ENCODE peak calls at places on chromosomes 7 and 10, in ten cellular contexts. T, K, I, P, J, M, U, Q, C and V are unnamed samples.
A peak's percentile ranks its signal among the peaks of the same experiment; 100 is the strongest.

GRCh38 chr10:110168601-110169481 is 38.6 kb upstream of the MXI1 start:
- DNase-seq in T (no peak), K (no peak), I (no peak), P (no peak), J (no peak), M (no peak), U (no peak), Q (no peak), C (no peak), V (no peak)

GRCh38 chr7:124276005-124276606 is 243.2 kb upstream of the TMEM229A start:
- DNase-seq in T (no peak), K (no peak), I (no peak), P (peak; percentile 17), J (peak; percentile 64), M (no peak), U (no peak), Q (peak; percentile 4), C (no peak), V (no peak)

GRCh38 chr10:133215586-133215985 is 14.4 kb upstream of the UTF1 start:
- DNase-seq in T (no peak), K (no peak), I (no peak), P (no peak), J (no peak), M (no peak), U (no peak), Q (no peak), C (no peak), V (no peak)

GRCh38 chr7:4806983-4807625 is 31.7 kb downstream of the AP5Z1 start:
- DNase-seq in T (no peak), K (peak; percentile 64), I (no peak), P (no peak), J (no peak), M (no peak), U (no peak), Q (no peak), C (no peak), V (no peak)

GRCh38 chr10:45044290-45044689 is 43.6 kb downstream of the ZNF22 start:
- DNase-seq in T (no peak), K (no peak), I (no peak), P (no peak), J (no peak), M (no peak), U (no peak), Q (no peak), C (no peak), V (no peak)

GRCh38 chr10:113062977-113063967 is 113.2 kb downstream of the TCF7L2 start:
- DNase-seq in T (no peak), K (no peak), I (no peak), P (no peak), J (no peak), M (no peak), U (no peak), Q (peak; percentile 54), C (no peak), V (no peak)

GRCh38 chr7:16646427-16647081 is 573 bp downstream of the BZW2 start:
- DNase-seq in T (no peak), K (no peak), I (no peak), P (peak; percentile 43), J (peak; percentile 25), M (no peak), U (no peak), Q (peak; percentile 24), C (no peak), V (no peak)

GRCh38 chr10:43734716-43735115 is 86.0 kb upstream of the ZNF32 start:
- DNase-seq in T (no peak), K (no peak), I (no peak), P (no peak), J (no peak), M (no peak), U (no peak), Q (no peak), C (no peak), V (no peak)

GRCh38 chr10:110363572-110364411 is 59.1 kb upstream of the SMNDC1 start:
- DNase-seq in T (no peak), K (no peak), I (no peak), P (no peak), J (no peak), M (no peak), U (no peak), Q (no peak), C (no peak), V (no peak)

GRCh38 chr10:1162481-1163203 is 106.5 kb downstream of the WDR37 start:
- DNase-seq in T (no peak), K (peak; percentile 48), I (no peak), P (no peak), J (no peak), M (no peak), U (no peak), Q (no peak), C (no peak), V (no peak)

GRCh38 chr10:52314822-52315552 is 906 bp downstream of the DKK1 start:
- DNase-seq in T (no peak), K (no peak), I (no peak), P (peak; percentile 42), J (peak; percentile 80), M (no peak), U (no peak), Q (peak; percentile 48), C (no peak), V (no peak)

DNA sequence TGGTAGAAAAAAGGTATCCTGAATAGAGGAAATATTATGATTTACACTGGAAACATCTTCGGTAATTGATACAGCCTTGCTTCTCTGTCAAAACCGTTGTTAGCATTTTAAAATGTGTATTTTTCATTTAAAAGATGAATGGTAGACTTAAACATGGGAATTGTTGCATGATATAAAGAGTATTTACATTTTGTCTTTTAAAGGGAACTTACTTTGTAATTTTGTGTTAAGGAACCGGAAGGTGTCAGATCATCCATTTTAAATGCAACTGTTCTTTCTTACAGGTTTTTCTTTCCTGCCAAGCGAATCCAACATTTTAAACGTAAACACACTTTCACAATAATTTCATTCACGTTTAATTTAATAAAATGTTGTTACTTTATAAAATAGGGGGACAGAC is 1.8 kb upstream of the IGF2BP3 start:
- DNase-seq in T (no peak), K (no peak), I (no peak), P (no peak), J (no peak), M (no peak), U (no peak), Q (no peak), C (no peak), V (no peak)
- H3K4me3 ChIP-seq in T (no peak overlapping the region), K (no peak overlapping the region), I (no peak overlapping the region), P (no peak overlapping the region), J (peak overlapping the region; percentile 73), M (no peak overlapping the region), U (no peak overlapping the region), Q (peak overlapping the region; percentile 72), C (no peak overlapping the region), V (no peak overlapping the region)

GRCh38 chr10:114749545-114749944 is 72.0 kb upstream of the FHIP2A start:
- DNase-seq in T (no peak), K (no peak), I (no peak), P (no peak), J (no peak), M (no peak), U (no peak), Q (no peak), C (no peak), V (no peak)
- TF ChIP-seq CTCF in T (no peak), K (no peak), I (no peak), P (no peak), J (no peak), M (no peak), U (no peak), Q (no peak), C (no peak), V (no peak)

GRCh38 chr10:123100030-123100762 is 35.6 kb upstream of the HMX3 start:
- DNase-seq in T (no peak), K (no peak), I (no peak), P (no peak), J (peak; percentile 54), M (no peak), U (no peak), Q (no peak), C (no peak), V (no peak)
- H3K27me3 ChIP-seq in T (no peaks in the 10 kb centered on the region), K (no peaks in the 10 kb centered on the region), I (no peaks in the 10 kb centered on the region), P (no peaks in the 10 kb centered on the region), J (no peaks in the 10 kb centered on the region), M (no peaks in the 10 kb centered on the region), U (no peaks in the 10 kb centered on the region), Q (peaks cover 5% of the 10 kb centered on the region), C (no peaks in the 10 kb centered on the region), V (peaks cover 57% of the 10 kb centered on the region)

DNA sequence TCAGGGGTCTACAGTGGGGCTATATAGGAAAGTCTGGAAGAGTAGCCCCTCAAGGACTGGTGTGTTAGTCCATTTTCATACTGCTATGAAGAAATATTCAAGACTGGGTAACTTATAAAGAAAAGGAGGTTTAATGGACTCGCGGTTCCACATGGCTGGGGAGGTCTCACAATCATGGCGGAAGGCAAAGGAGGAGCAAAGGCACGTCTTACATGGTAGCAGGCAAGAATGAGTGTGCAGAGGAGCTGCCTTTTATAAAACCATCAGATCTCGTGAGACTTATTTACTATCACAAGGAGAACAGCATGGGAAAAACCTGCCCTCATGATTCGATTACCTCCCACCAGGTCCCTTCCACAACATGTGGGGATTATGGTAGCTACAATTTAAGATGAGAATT is 3.0 kb downstream of the FKBP14 start:
- DNase-seq in T (no peak), K (no peak), I (no peak), P (no peak), J (no peak), M (no peak), U (no peak), Q (no peak), C (no peak), V (no peak)
- H3K4me3 ChIP-seq in T (no peak overlapping the region), K (no peak overlapping the region), I (no peak overlapping the region), P (no peak overlapping the region), J (no peak overlapping the region), M (no peak overlapping the region), U (no peak overlapping the region), Q (no peak overlapping the region), C (no peak overlapping the region), V (no peak overlapping the region)